ENCODE peak calls at places on chromosomes 12 and 14, in four cellular contexts. W is NCI-H2029 treated with DMSO at 0.1 percent for 48 hours, C is fibroblast of the conjunctiva, R is T follicular helper cell. H is an unnamed sample.

GRCh38 chr12:77062846-77063461 is 2.4 kb downstream of the E2F7 start:
- DNase-seq in W (no peak), C (no peak), R (no peak), H (peak)

GRCh38 chr12:127051139-127051538 is 1215.8 kb upstream of the TMEM132C start:
- DNase-seq in W (no peak), C (no peak), R (no peak), H (no peak)

GRCh38 chr14:50040401-50040775 is 76.0 kb downstream of the VCPKMT start:
- DNase-seq in W (no peak), C (no peak), R (peak), H (peak)

GRCh38 chr12:65740873-65741600 is 83.2 kb upstream of the HMGA2 start:
- DNase-seq in W (no peak), C (peak), R (peak), H (peak)

GRCh38 chr12:103865151-103865730 is 24.2 kb upstream of the NT5DC3 start:
- DNase-seq in W (no peak), C (no peak), R (no peak), H (no peak)

GRCh38 chr12:48017496-48017895 is 13.2 kb upstream of the COL2A1 start:
- DNase-seq in W (no peak), C (no peak), R (no peak), H (no peak)

GRCh38 chr14:88233915-88234314 is 89.2 kb downstream of the KCNK10 start:
- DNase-seq in W (no peak), C (no peak), R (no peak), H (no peak)

GRCh38 chr12:77599782-77600491 is 230.8 kb upstream of the NAV3 start:
- DNase-seq in W (no peak), C (no peak), R (no peak), H (no peak)

GRCh38 chr14:76867536-76868452 is 41.6 kb downstream of the LRRC74A start:
- DNase-seq in W (no peak), C (no peak), R (no peak), H (no peak)

GRCh38 chr14:68337279-68337678 is 455.6 kb downstream of the ZFP36L1 start:
- DNase-seq in W (no peak), C (no peak), R (no peak), H (no peak)

GRCh38 chr12:121452356-121453021 is 52.6 kb downstream of the RNF34 start:
- DNase-seq in W (no peak), C (no peak), R (no peak), H (peak)

GRCh38 chr12:49689785-49690184 is 17.4 kb downstream of the FMNL3 start:
- DNase-seq in W (no peak), C (no peak), R (no peak), H (no peak)

GRCh38 chr14:76219873-76220272 is 68.2 kb downstream of the GPATCH2L start:
- DNase-seq in W (no peak), C (no peak), R (no peak), H (no peak)